ENCODE peak calls at places on chromosome 12, in four cellular contexts. W is A549, B is Panc1, Z is stomach. D is an unnamed sample. For H3K4me1, the result is how much of the 10 kb centered on the place peaks cover.

GRCh38 chr12:30965613-30965985 is 39.1 kb downstream of the TSPAN11 start:
- DNase-seq in W (peak), B (no peak), Z (peak), D (no peak)

GRCh38 chr12:64088431-64089349 is 133.4 kb downstream of the KICS2 start:
- DNase-seq in Z (peak), W (peak), B (peak), D (peak)

GRCh38 chr12:117027251-117028086 is 71.7 kb downstream of the TESC start:
- DNase-seq in B (no peak), W (no peak), Z (peak), D (no peak)

GRCh38 chr12:28527631-28528249 is 337.5 kb downstream of the CCDC91 start:
- DNase-seq in B (no peak), Z (no peak), W (no peak), D (no peak)

GRCh38 chr12:2796187-2796663 is 1.5 kb downstream of the FKBP4 start:
- DNase-seq in B (no peak), Z (no peak), W (peak), D (no peak)

GRCh38 chr12:2477009-2477766 is 317.6 kb upstream of the FKBP4 start:
- DNase-seq in W (no peak), B (no peak), Z (no peak), D (no peak)

GRCh38 chr12:49636979-49637378 is 13.6 kb downstream of the PRPF40B start:
- DNase-seq in B (no peak), Z (peak), W (peak), D (no peak)

GRCh38 chr12:56990648-56991318 is 15.6 kb downstream of the ZBTB39 start:
- DNase-seq in W (no peak), Z (no peak), B (no peak), D (no peak)

GRCh38 chr12:25434493-25434892 is 118.6 kb downstream of the LMNTD1 start:
- DNase-seq in Z (no peak), W (peak), B (no peak), D (no peak)

GRCh38 chr12:89278862-89279261 is 73.4 kb downstream of the DUSP6 start:
- DNase-seq in Z (no peak), W (no peak), B (no peak), D (no peak)
- H3K4me1 ChIP-seq in Z (under half), W (under half), B (under half), D (under half)

GRCh38 chr12:46365951-46366379 is 6.6 kb downstream of the SLC38A2 start:
- DNase-seq in B (no peak), W (no peak), Z (no peak), D (no peak)

GRCh38 chr12:46366771-46367170 is 5.8 kb downstream of the SLC38A2 start:
- DNase-seq in Z (no peak), B (no peak), W (no peak), D (no peak)

GRCh38 chr12:46364300-46364696 is 8.3 kb downstream of the SLC38A2 start:
- DNase-seq in W (no peak), Z (no peak), B (no peak), D (no peak)

GRCh38 chr12:46363582-46364299 is 8.8 kb downstream of the SLC38A2 start:
- DNase-seq in W (no peak), B (no peak), Z (no peak), D (no peak)

DNA sequence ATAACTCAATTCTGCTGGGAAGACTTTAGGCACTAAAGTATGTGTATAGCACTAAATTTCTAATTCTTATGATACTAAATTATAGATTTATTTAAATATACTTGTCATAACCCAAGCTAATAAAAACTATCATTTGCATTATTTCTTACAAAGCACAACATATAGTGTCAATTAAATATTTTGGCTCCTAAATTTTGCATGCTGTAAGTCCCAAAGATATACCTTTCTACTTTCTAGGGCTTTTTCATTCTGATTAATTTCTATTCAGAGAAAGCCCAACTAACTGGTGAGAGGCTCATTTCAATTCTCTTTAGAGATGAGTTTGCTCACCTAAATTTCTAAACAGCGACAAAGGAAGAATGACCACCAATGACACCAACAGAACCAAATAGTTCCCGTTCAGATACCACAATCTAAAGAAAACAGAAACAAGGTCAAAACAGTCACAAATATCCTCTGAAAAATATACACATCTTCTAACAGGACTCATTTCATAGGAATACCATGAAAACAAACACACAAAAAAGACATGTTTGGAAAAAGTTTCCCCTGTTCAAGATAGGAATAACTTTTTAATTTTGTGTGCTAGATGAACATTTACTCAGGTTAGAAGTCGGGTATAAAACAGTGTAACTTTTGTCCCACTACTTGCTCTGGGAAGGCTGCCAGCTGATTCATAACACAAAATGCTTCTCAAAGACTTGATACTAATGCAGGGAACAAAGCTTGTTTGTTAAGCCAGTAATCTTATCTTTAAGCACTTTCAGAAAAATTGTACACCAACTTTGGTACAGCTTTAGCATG is 7.6 kb downstream of the SLC38A2 start:
- DNase-seq in W (peak), Z (peak), B (no peak), D (peak)
- H3K27ac ChIP-seq in W (no peak), Z (peak), B (peak), D (no peak)

GRCh38 chr12:80607361-80608135 is 99.9 kb upstream of the MYF6 start:
- DNase-seq in W (no peak), Z (no peak), B (no peak), D (no peak)
- TF ChIP-seq CTCF in W (no peak), Z (no peak), B (no peak), D (no peak)

GRCh38 chr12:123092866-123093265 is 58.0 kb downstream of the PITPNM2 start:
- DNase-seq in W (no peak), Z (no peak), B (no peak), D (no peak)

GRCh38 chr12:123095074-123095694 is 55.7 kb downstream of the PITPNM2 start:
- DNase-seq in Z (no peak), B (no peak), W (no peak), D (no peak)

GRCh38 chr12:123096159-123096558 is 54.7 kb downstream of the PITPNM2 start:
- DNase-seq in W (no peak), Z (no peak), B (no peak), D (no peak)

GRCh38 chr12:123091756-123092155 is 59.1 kb downstream of the PITPNM2 start:
- DNase-seq in Z (no peak), B (no peak), W (no peak), D (no peak)

DNA sequence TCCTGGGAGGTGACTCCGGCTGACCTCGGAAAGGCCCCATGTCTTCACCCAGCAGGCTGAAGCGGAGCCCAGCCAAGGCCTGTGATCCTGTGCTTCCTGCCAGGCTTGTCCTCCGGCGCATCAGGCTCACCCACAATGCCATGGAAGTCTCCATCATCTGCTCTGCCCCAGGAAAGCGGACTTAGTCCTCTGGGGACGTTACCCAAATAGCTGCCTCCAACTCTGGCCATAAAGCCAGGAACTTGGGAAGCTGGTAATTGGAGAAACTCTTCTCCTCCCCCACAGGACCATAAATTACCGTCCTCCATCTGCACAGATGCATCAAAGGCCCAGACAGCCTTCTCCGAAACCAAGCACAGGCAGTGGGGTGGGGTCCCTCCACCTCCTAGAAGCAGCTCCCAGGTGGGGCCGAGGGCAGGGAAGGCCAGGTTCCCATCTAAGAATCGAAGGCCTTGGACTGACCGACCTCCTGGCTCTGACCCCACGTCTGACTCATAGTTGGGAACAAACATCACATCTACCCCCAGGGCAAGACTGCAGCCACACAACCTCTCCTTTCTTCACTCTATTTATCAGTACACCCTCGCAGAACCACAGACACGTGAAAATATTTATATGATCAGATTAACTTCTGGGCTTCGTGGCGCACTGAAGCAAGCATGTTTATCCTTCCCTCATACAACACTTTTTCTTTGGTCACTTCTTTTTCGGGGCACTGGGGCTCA is 56.4 kb downstream of the PITPNM2 start:
- DNase-seq in W (peak), B (peak), Z (peak), D (no peak)
- H3K4me1 ChIP-seq in W (half or more), B (half or more), Z (half or more), D (under half)

DNA sequence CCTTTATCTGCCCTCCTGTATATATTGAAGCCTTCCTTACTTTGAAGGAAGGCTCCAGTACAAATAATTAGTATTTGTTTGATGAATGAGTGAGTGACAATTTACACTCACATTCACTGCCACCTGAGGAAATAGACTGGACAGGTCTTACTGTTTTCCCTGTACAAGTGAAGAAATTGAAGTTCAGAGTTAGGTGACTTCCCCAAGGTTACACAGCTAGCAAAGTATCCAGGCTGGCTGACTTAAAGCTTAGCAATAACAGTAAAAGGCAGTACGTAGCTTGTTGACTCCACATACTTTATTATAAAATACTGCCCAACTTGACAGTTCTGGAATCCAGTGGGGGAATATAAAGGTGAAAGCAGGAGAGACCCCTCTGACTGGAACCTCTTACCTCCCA is 2.6 kb upstream of the KRT18 start:
- DNase-seq in B (no peak), W (no peak), Z (no peak), D (no peak)
- H3K27ac ChIP-seq in B (peak), W (peak), Z (peak), D (peak)

DNA sequence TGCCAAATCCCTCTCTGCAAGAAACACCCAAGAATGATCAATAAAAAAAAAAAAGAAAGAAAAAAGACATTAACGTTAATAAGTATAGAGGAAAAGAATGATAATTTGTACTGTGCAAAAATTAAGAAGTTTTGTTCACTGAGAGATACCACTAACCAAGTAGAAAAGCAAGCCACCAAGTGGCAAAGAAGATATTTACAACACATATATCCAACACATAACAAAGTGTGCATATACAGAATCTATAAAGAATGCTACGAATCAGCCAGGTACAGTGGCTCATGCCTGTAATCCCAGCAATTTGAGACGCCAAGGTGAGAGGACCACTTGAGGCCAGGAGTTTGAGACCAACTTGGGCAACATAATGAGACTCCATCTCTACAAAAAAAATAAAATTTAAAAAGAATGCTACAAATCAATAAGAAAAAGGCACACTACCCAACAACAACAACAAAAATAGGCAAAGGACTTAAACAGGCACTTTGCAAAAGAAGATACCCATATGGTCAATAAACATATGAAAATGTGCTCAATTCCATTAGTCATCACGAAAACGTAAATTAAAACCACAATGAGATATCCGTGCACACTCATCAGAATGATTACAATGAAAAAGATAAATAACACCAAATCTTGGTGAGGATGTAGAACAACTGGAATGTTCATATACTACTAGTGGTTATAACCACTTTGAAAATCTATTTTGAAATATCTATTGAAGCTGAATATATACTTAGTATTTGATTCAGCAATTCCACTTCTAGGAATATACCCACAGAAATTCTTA is 19.8 kb downstream of the GALNT4 start:
- DNase-seq in W (no peak), Z (no peak), B (no peak), D (no peak)
- TF ChIP-seq CTCF in W (peak), Z (no peak), B (peak), D (no peak)

GRCh38 chr12:124866195-124866882 is 2.7 kb upstream of the SCARB1 start:
- DNase-seq in B (no peak), W (no peak), Z (no peak), D (no peak)
- H3K4me1 ChIP-seq in B (under half), W (under half), Z (under half), D (under half)

D was measured in lung.